ENCODE peak calls at places on chromosome 2, in six cellular contexts. E, O, Z, Y, Q and W are unnamed samples.

GRCh38 chr2:80407377-80407776 is 102.8 kb upstream of the LRRTM1 start:
- DNase-seq in Z (no peak), O (no peak), Q (no peak), E (no peak), Y (no peak), W (no peak)

GRCh38 chr2:45860136-45861106 is 208.9 kb downstream of the PRKCE start:
- DNase-seq in Z (peak), Q (peak), O (no peak), Y (no peak), E (peak), W (no peak)

GRCh38 chr2:115650827-115651226 is 1208.4 kb downstream of the DPP10 start:
- DNase-seq in Q (no peak), Y (no peak), O (no peak), E (no peak), Z (no peak), W (no peak)

GRCh38 chr2:46368416-46368815 is 71.2 kb downstream of the EPAS1 start:
- DNase-seq in Z (no peak), E (no peak), O (no peak), Y (no peak), Q (no peak), W (no peak)

GRCh38 chr2:117771969-117772630 is 42.4 kb upstream of the DDX18 start:
- DNase-seq in Q (peak), Y (no peak), O (no peak), Z (peak), E (peak), W (no peak)

GRCh38 chr2:54894467-54894866 is 155.8 kb downstream of the RTN4 start:
- DNase-seq in Y (no peak), O (no peak), E (peak), Z (no peak), Q (no peak), W (no peak)

GRCh38 chr2:45343618-45344017 is 267.4 kb downstream of the SRBD1 start:
- DNase-seq in Z (no peak), Q (peak), E (no peak), O (no peak), Y (no peak), W (no peak)

GRCh38 chr2:235543126-235543750 is 49.4 kb downstream of the AGAP1 start:
- DNase-seq in Z (peak), Q (no peak), E (no peak), O (no peak), Y (peak), W (no peak)

GRCh38 chr2:62195421-62196277 is at the start of gene B3GNT2:
- DNase-seq in Y (peak), O (peak), Z (peak), E (peak), Q (peak), W (peak)

GRCh38 chr2:63734510-63734909 is 107.2 kb upstream of the UGP2 start:
- DNase-seq in Q (peak), Z (no peak), Y (no peak), O (no peak), E (peak), W (no peak)

GRCh38 chr2:46364797-46365457 is 67.7 kb downstream of the EPAS1 start:
- DNase-seq in Z (peak), O (no peak), Y (peak), Q (peak), E (peak), W (no peak)

GRCh38 chr2:186065491-186065890 is 326.9 kb downstream of the FSIP2 start:
- DNase-seq in O (no peak), Q (no peak), Y (no peak), E (no peak), Z (no peak), W (no peak)

GRCh38 chr2:211793783-211794182 is 744.8 kb downstream of the ERBB4 start:
- DNase-seq in Y (no peak), E (no peak), O (no peak), Z (no peak), Q (no peak), W (no peak)

GRCh38 chr2:25377822-25378421 is 36.2 kb upstream of the DNMT3A start:
- DNase-seq in E (no peak), Q (no peak), O (no peak), Z (no peak), Y (no peak), W (no peak)

GRCh38 chr2:66440692-66441091 is 5.8 kb downstream of the MEIS1 start:
- DNase-seq in Y (no peak), Q (peak), E (peak), O (no peak), Z (no peak), W (no peak)

GRCh38 chr2:10933700-10934225 is 22.0 kb downstream of the KCNF1 start:
- DNase-seq in Q (no peak), Z (peak), Y (no peak), O (no peak), E (no peak), W (no peak)

GRCh38 chr2:239022437-239023260 is 174.8 kb downstream of the TWIST2 start:
- DNase-seq in Q (peak), Y (no peak), O (peak), E (no peak), Z (no peak), W (no peak)

GRCh38 chr2:181174880-181175590 is 194.6 kb downstream of the UBE2E3 start:
- DNase-seq in E (no peak), O (no peak), Y (no peak), Q (peak), Z (peak), W (no peak)

GRCh38 chr2:42794271-42795046 is 2.1 kb upstream of the HAAO start:
- DNase-seq in O (no peak), E (peak), Q (peak), Y (peak), Z (no peak), W (peak)

GRCh38 chr2:107542314-107542740 is 284.4 kb upstream of the RGPD4 start:
- DNase-seq in Q (no peak), E (peak), O (no peak), Y (no peak), Z (peak), W (peak)

GRCh38 chr2:11073791-11074190 is 81.5 kb upstream of the SLC66A3 start:
- DNase-seq in Q (peak), Z (peak), Y (no peak), E (peak), O (no peak), W (no peak)

GRCh38 chr2:173119069-173119807 is 43.6 kb downstream of the MAP3K20 start:
- DNase-seq in Y (no peak), Q (peak), E (peak), O (no peak), Z (peak), W (no peak)

GRCh38 chr2:223055140-223055539 is 3.1 kb downstream of the KCNE4 start:
- DNase-seq in Z (peak), O (no peak), Y (no peak), E (peak), Q (peak), W (no peak)

GRCh38 chr2:100247256-100248043 is 74.9 kb downstream of the LONRF2 start:
- DNase-seq in Q (no peak), Z (no peak), O (no peak), Y (no peak), E (no peak), W (no peak)

GRCh38 chr2:1769703-1770422 is 25.5 kb upstream of the PXDN start:
- DNase-seq in Q (peak), Y (peak), E (peak), Z (peak), O (no peak), W (peak)

GRCh38 chr2:237552911-237553310 is 13.5 kb upstream of the PRLH start:
- DNase-seq in Q (no peak), O (no peak), E (no peak), Z (no peak), Y (no peak), W (no peak)

GRCh38 chr2:91442246-91442905 is 2750.9 kb downstream of the RPIA start:
- DNase-seq in Q (no peak), O (peak), Z (no peak), Y (no peak), E (no peak), W (peak)

GRCh38 chr2:70385966-70386595 is 84.2 kb upstream of the FAM136A start:
- DNase-seq in O (no peak), E (no peak), Y (no peak), Z (peak), Q (peak), W (no peak)

GRCh38 chr2:196245746-196246145 is 74.4 kb upstream of the STK17B start:
- DNase-seq in O (no peak), Y (no peak), Q (peak), Z (no peak), E (no peak), W (no peak)

GRCh38 chr2:169871994-169872393 is 44.7 kb downstream of the UBR3 start:
- DNase-seq in O (no peak), E (no peak), Z (no peak), Q (no peak), Y (no peak), W (no peak)

GRCh38 chr2:169862816-169863215 is 35.6 kb downstream of the UBR3 start:
- DNase-seq in E (peak), O (no peak), Z (peak), Y (no peak), Q (no peak), W (no peak)

GRCh38 chr2:169865492-169865891 is 38.2 kb downstream of the UBR3 start:
- DNase-seq in Q (no peak), Y (no peak), Z (no peak), O (no peak), E (no peak), W (no peak)

GRCh38 chr2:169868951-169869350 is 41.7 kb downstream of the UBR3 start:
- DNase-seq in Q (no peak), E (no peak), Z (no peak), Y (no peak), O (no peak), W (no peak)

DNA sequence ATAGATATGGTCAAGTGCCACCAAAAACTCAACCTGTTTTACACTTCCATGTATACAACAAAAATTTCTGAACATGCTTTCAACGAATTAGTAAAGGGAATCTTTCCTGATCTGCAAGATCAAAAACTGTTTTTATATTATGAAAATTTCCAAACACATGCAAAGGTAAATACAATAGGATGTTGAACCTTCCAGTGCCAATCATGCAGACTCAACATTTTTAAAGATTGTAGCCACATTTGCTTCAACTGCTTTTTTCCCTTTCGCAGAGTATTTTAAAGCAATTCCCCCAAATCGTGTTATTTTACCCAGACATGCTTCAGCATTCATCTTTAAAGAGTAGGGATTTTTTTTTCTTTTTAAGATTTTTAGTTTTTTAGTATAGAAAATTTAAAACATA is 40.3 kb downstream of the UBR3 start:
- DNase-seq in O (no peak), Y (no peak), Q (no peak), E (no peak), Z (no peak), W (no peak)
- TF ChIP-seq CTCF in O (no peak), Y (no peak), Q (no peak), E (no peak), Z (no peak), W (no peak)

GRCh38 chr2:217004636-217005035 is 144.8 kb upstream of the TNP1 start:
- DNase-seq in Z (no peak), Q (no peak), Y (no peak), E (no peak), O (no peak), W (no peak)
- TF ChIP-seq CTCF in Z (no peak), Q (no peak), Y (no peak), E (no peak), O (no peak), W (no peak)

GRCh38 chr2:134790487-134790886 is 47.9 kb upstream of the ACMSD start:
- DNase-seq in O (no peak), Q (no peak), E (no peak), Y (no peak), Z (no peak), W (no peak)
- TF ChIP-seq CTCF in O (no peak), Q (no peak), E (no peak), Y (no peak), Z (no peak), W (peak)

GRCh38 chr2:202157211-202157985 is 81.0 kb downstream of the SUMO1 start:
- DNase-seq in Q (no peak), E (no peak), O (no peak), Z (no peak), Y (no peak), W (no peak)

GRCh38 chr2:202164409-202164808 is 74.0 kb downstream of the SUMO1 start:
- DNase-seq in E (peak), Z (peak), O (no peak), Y (no peak), Q (no peak), W (no peak)

GRCh38 chr2:202154613-202155281 is 81.7 kb downstream of the KIAA2012 start:
- DNase-seq in Q (no peak), Z (no peak), E (no peak), O (no peak), Y (no peak), W (no peak)

GRCh38 chr2:202161106-202161836 is 77.1 kb downstream of the SUMO1 start:
- DNase-seq in E (peak), Y (no peak), Q (peak), Z (peak), O (no peak), W (no peak)

DNA sequence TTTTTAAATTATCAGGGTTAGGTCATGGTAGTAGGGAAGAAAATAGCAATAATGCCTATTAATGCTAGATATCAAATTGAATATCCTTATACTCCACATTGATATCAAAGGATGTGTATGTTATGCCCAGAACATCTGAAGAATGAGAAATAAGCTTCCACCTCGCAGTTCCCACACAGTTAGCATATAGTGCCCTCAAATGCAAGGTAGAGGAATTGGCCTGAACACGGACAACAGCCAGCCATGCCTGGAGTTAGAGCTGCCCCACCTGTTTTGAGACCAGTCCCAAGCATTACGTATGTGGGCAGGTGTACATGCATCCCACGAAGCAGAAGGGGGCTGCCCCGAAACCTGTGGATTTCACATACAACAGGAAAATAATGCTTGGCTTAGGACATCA is 79.6 kb downstream of the SUMO1 start:
- DNase-seq in Y (peak), Z (peak), O (no peak), Q (peak), E (peak), W (no peak)
- TF ChIP-seq CTCF in Y (no peak), Z (no peak), O (peak), Q (peak), E (peak), W (no peak)

GRCh38 chr2:36700311-36700710 is 3.8 kb downstream of the VIT start:
- DNase-seq in Q (no peak), E (no peak), Y (no peak), O (no peak), Z (no peak), W (no peak)
- TF ChIP-seq CTCF in Q (no peak), E (no peak), Y (no peak), O (no peak), Z (no peak), W (no peak)

GRCh38 chr2:170070778-170071177 is 107.2 kb upstream of the MYO3B start:
- DNase-seq in Z (no peak), O (no peak), Q (no peak), E (no peak), Y (no peak), W (no peak)
- TF ChIP-seq CTCF in Z (no peak), O (no peak), Q (no peak), E (no peak), Y (no peak), W (no peak)

DNA sequence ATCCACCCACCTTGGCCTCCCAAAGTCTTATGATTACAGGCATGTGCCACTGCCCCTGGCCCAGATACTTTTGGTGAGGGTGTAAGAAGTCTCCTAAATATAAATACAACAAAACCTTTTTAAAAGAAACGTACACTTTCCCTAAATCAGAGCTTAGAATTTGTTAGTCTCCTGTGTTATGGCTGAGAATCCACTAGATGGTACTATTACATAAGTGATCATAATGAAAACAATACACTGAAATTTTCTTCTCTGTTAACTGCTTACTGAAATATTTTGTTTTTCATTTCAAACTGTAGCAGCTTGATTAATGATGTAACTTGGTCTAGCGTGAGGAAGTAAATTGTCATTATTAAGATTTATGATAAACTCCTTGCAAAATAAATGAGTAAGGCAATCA is 74.8 kb upstream of the FAM98A start:
- DNase-seq in Z (peak), Q (peak), O (no peak), E (peak), Y (no peak), W (no peak)
- TF ChIP-seq CTCF in Z (no peak), Q (peak), O (peak), E (no peak), Y (no peak), W (no peak)

DNA sequence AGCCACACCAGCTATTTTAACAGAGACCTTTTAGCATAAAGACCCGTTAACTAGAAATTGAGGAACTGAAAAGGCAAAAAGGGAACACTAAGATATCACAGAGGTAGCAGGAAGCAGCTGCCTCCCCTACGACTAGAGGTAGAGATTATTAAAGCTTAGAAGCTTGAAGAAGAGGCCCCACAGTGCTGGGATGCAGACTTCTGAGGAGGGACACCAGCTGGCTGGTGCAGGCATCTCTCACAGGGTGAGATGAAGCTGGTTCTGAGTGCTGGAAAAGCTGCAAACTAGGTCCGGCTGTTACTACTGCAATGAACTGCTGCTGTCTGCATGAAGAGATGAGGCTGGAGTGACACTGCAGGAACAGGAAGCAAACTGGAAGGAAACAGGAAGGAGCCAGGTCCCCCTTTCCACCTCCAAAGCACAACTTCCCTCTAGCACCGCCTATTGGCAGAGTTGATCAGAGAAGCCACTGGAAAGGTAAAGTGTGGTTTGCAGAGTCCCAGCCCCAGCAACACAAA is 61.2 kb upstream of the MRPS9 start:
- DNase-seq in Z (no peak), E (no peak), Q (no peak), Y (peak), O (no peak), W (no peak)
- TF ChIP-seq CTCF in Z (no peak), E (no peak), Q (no peak), Y (no peak), O (peak), W (no peak)

DNA sequence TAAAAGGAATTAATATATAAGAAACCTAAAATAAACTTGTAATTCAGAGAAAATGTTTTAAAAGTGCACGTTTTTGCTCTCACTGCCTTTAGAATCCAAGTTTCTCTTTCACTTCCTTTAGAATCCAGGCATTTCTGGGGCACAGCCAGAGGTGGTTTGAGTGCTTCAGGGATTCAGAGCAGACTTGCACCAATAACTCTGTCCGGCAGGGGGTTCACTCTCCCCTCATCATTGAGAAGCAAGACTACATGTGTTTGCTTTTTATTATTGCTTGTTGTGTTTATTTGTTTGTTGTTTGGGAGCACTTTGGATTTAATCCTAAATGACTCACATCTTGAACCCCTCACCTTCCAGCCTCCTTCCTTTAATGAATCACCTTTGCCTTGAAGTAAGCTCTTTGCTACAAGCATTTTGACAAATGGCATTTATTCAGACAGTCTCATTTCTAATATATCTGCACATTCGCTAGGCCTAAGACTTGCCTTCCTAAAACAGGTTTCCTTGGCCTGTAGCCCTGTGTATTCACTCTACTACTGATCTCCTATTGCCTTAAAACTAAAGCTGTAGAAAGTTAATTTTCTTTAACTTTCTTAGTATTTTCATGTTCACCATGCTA is 233.5 kb upstream of the ATP5MC3 start:
- DNase-seq in E (peak), Q (peak), O (no peak), Z (peak), Y (peak), W (peak)
- TF ChIP-seq CTCF in E (peak), Q (peak), O (peak), Z (peak), Y (peak), W (peak)